ENCODE peak calls at places on chromosomes 13 and 19, in seven cellular contexts. One of them, this sample, is unnamed.
A peak's percentile ranks its signal among the peaks of the same experiment; 100 is the strongest.

GRCh38 chr13:113852536-113853517 is 11.0 kb downstream of the GAS6 start:
- DNase-seq in kidney epithelial cell: no peak
- DNase-seq in ovary: peak; percentile 27
- DNase-seq in fibroblast of lung: no peak
- DNase-seq in astrocyte of the cerebellum: no peak
- DNase-seq in tibial nerve: no peak
- DNase-seq in IMR-90: no peak
- DNase-seq in this sample: no peak

GRCh38 chr13:113445791-113446487 is 7.3 kb downstream of the ADPRHL1 start:
- DNase-seq in kidney epithelial cell: no peak
- DNase-seq in ovary: no peak
- DNase-seq in astrocyte of the cerebellum: no peak
- DNase-seq in fibroblast of lung: no peak
- DNase-seq in tibial nerve: no peak
- DNase-seq in IMR-90: no peak
- DNase-seq in this sample: no peak

GRCh38 chr13:113157929-113158747 is at the start of gene PROZ:
- DNase-seq in kidney epithelial cell: no peak
- DNase-seq in IMR-90: no peak
- DNase-seq in fibroblast of lung: no peak
- DNase-seq in tibial nerve: no peak
- DNase-seq in ovary: no peak
- DNase-seq in astrocyte of the cerebellum: no peak
- DNase-seq in this sample: no peak

GRCh38 chr13:98853791-98854191 is 101.3 kb upstream of the SLC15A1 start:
- DNase-seq in ovary: no peak
- DNase-seq in IMR-90: peak; percentile 56
- DNase-seq in astrocyte of the cerebellum: peak; percentile 47
- DNase-seq in fibroblast of lung: peak; percentile 66
- DNase-seq in kidney epithelial cell: no peak
- DNase-seq in tibial nerve: no peak
- DNase-seq in this sample: no peak

GRCh38 chr13:38042771-38043170 is 173.2 kb upstream of the TRPC4 start:
- DNase-seq in astrocyte of the cerebellum: no peak
- DNase-seq in kidney epithelial cell: no peak
- DNase-seq in IMR-90: peak; percentile 26
- DNase-seq in fibroblast of lung: peak; percentile 55
- DNase-seq in ovary: no peak
- DNase-seq in tibial nerve: no peak
- DNase-seq in this sample: no peak

GRCh38 chr13:44972956-44973581 is 16.2 kb downstream of the NUFIP1 start:
- DNase-seq in tibial nerve: no peak
- DNase-seq in fibroblast of lung: peak; percentile 41
- DNase-seq in ovary: no peak
- DNase-seq in IMR-90: peak; percentile 38
- DNase-seq in kidney epithelial cell: no peak
- DNase-seq in astrocyte of the cerebellum: peak; percentile 20
- DNase-seq in this sample: no peak

GRCh38 chr13:43475135-43475534 is 311.6 kb downstream of the ENOX1 start:
- DNase-seq in fibroblast of lung: no peak
- DNase-seq in astrocyte of the cerebellum: no peak
- DNase-seq in ovary: no peak
- DNase-seq in IMR-90: no peak
- DNase-seq in kidney epithelial cell: no peak
- DNase-seq in tibial nerve: no peak
- DNase-seq in this sample: no peak

GRCh38 chr13:34347784-34348573 is 530.0 kb downstream of the RFC3 start:
- DNase-seq in fibroblast of lung: no peak
- DNase-seq in astrocyte of the cerebellum: no peak
- DNase-seq in ovary: no peak
- DNase-seq in kidney epithelial cell: peak; percentile 38
- DNase-seq in IMR-90: no peak
- DNase-seq in tibial nerve: peak; percentile 8
- DNase-seq in this sample: no peak

GRCh38 chr19:34217952-34218817 is 36.2 kb upstream of the GARRE1 start:
- DNase-seq in tibial nerve: peak; percentile 36
- DNase-seq in ovary: no peak
- DNase-seq in kidney epithelial cell: peak; percentile 81
- DNase-seq in astrocyte of the cerebellum: peak; percentile 97
- DNase-seq in fibroblast of lung: peak; percentile 99
- DNase-seq in IMR-90: peak; percentile 98
- DNase-seq in this sample: peak; percentile 76

GRCh38 chr19:41755328-41755913 is at the start of gene CEACAM6:
- DNase-seq in fibroblast of lung: no peak
- DNase-seq in ovary: no peak
- DNase-seq in kidney epithelial cell: no peak
- DNase-seq in IMR-90: no peak
- DNase-seq in tibial nerve: no peak
- DNase-seq in astrocyte of the cerebellum: no peak
- DNase-seq in this sample: no peak

GRCh38 chr13:111901301-111901905 is 165.5 kb upstream of the SOX1 start:
- DNase-seq in kidney epithelial cell: no peak
- DNase-seq in astrocyte of the cerebellum: no peak
- DNase-seq in ovary: no peak
- DNase-seq in tibial nerve: no peak
- DNase-seq in fibroblast of lung: no peak
- DNase-seq in IMR-90: no peak
- DNase-seq in this sample: no peak

GRCh38 chr13:28340272-28340793 is 154.6 kb downstream of the FLT1 start:
- DNase-seq in IMR-90: peak; percentile 66
- DNase-seq in fibroblast of lung: peak; percentile 84
- DNase-seq in tibial nerve: no peak
- DNase-seq in astrocyte of the cerebellum: no peak
- DNase-seq in ovary: no peak
- DNase-seq in kidney epithelial cell: no peak
- DNase-seq in this sample: no peak

GRCh38 chr13:27797228-27797624 is 4.9 kb downstream of the GSX1 start:
- DNase-seq in ovary: no peak
- DNase-seq in fibroblast of lung: peak; percentile 15
- DNase-seq in kidney epithelial cell: no peak
- DNase-seq in astrocyte of the cerebellum: no peak
- DNase-seq in IMR-90: peak; percentile 30
- DNase-seq in tibial nerve: no peak
- DNase-seq in this sample: no peak

GRCh38 chr19:8242212-8242821 is 33.1 kb downstream of the CERS4 start:
- DNase-seq in tibial nerve: no peak
- DNase-seq in astrocyte of the cerebellum: no peak
- DNase-seq in fibroblast of lung: no peak
- DNase-seq in IMR-90: no peak
- DNase-seq in ovary: no peak
- DNase-seq in kidney epithelial cell: no peak
- DNase-seq in this sample: no peak

GRCh38 chr13:20182231-20182846 is 10.4 kb downstream of the GJB2 start:
- DNase-seq in fibroblast of lung: peak; percentile 65
- DNase-seq in IMR-90: peak; percentile 80
- DNase-seq in astrocyte of the cerebellum: peak; percentile 72
- DNase-seq in ovary: no peak
- DNase-seq in tibial nerve: peak; percentile 33
- DNase-seq in kidney epithelial cell: peak; percentile 43
- DNase-seq in this sample: peak; percentile 36

GRCh38 chr19:46766569-46767317 is 20.5 kb upstream of the STRN4 start:
- DNase-seq in fibroblast of lung: no peak
- DNase-seq in tibial nerve: no peak
- DNase-seq in ovary: no peak
- DNase-seq in kidney epithelial cell: no peak
- DNase-seq in astrocyte of the cerebellum: no peak
- DNase-seq in IMR-90: no peak
- DNase-seq in this sample: no peak

GRCh38 chr13:23069571-23069970 is 111.2 kb upstream of the SGCG start:
- DNase-seq in fibroblast of lung: peak; percentile 71
- DNase-seq in tibial nerve: no peak
- DNase-seq in astrocyte of the cerebellum: no peak
- DNase-seq in IMR-90: peak; percentile 87
- DNase-seq in ovary: no peak
- DNase-seq in kidney epithelial cell: no peak
- DNase-seq in this sample: no peak

GRCh38 chr13:30431269-30431950 is 9.1 kb downstream of the UBE2L5 start:
- DNase-seq in IMR-90: peak; percentile 8
- DNase-seq in astrocyte of the cerebellum: no peak
- DNase-seq in ovary: no peak
- DNase-seq in kidney epithelial cell: no peak
- DNase-seq in tibial nerve: no peak
- DNase-seq in fibroblast of lung: peak; percentile 45
- DNase-seq in this sample: no peak

DNA sequence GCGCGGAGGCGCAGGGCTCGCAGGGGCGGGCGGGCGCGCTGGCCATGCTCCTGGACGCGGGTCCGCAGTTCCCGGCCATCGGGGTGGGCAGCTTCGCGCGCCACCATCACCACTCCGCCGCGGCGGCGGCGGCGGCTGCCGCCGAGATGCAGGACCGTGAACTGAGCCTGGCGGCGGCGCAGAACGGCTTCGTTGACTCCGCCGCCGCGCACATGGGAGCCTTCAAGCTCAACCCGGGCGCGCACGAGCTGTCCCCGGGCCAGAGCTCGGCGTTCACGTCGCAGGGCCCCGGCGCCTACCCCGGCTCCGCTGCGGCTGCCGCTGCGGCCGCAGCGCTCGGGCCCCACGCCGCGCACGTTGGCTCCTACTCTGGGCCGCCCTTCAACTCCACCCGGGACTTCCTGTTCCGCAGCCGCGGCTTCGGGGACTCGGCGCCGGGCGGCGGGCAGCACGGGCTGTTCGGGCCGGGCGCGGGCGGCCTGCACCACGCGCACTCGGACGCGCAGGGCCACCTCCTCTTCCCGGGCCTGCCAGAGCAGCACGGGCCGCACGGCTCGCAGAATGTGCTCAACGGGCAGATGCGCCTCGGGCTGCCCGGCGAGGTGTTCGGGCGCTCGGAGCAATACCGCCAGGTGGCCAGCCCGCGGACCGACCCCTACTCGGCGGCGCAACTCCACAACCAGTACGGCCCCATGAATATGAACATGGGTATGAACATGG is 597 bp downstream of the ZIC2 start:
- DNase-seq in tibial nerve: no peak
- DNase-seq in astrocyte of the cerebellum: no peak
- DNase-seq in ovary: peak; percentile 18
- DNase-seq in kidney epithelial cell: no peak
- DNase-seq in IMR-90: no peak
- DNase-seq in fibroblast of lung: peak; percentile 35
- DNase-seq in this sample: no peak
- TF ChIP-seq CTCF in tibial nerve: no peak
- TF ChIP-seq CTCF in astrocyte of the cerebellum: no peak
- TF ChIP-seq CTCF in ovary: no peak
- TF ChIP-seq CTCF in kidney epithelial cell: no peak
- TF ChIP-seq CTCF in IMR-90: no peak
- TF ChIP-seq CTCF in fibroblast of lung: no peak
- TF ChIP-seq CTCF in this sample: no peak

DNA sequence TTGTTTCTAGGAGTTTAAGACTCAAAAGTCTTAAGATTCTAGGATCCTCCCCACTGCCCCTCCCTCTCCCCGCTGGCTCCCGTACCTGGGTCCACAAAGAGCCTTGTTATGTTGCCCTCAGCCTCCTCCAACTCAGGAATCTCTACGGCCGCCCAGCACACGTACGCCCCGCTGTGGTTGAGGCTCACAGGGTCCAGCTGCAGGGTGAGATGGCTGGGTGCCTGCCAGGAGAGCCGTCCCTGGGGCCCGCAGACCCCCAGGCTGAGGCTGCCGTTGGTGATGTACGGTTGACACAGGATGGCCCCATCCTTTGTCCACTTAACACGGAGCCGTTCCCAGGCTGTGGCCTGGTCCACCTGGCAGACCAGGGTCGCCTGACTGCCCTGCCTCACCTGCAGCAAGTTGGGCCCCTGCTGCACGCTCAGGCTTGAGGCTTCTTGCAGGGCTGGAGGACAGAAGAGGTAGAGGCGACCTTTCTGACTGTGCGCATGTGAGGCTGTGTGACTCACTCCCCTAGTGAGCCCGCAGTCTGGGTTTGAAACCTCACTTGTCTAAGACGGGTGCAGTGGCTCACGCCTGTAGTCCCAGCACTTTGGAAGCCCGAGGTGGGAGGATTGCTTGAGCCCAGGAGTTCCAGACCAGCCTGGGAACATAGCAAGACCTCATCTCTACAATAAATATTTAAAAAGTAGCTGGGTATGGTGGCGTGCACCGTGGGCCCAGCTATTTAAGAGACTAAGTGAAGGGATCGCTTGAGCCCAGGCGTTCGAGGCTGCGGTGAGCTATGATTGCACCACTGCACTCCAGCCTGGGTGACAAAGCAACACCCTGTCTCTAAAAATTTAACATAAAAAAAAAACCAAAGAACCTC is 4.1 kb downstream of the TMIGD2 start:
- DNase-seq in tibial nerve: no peak
- DNase-seq in astrocyte of the cerebellum: no peak
- DNase-seq in IMR-90: no peak
- DNase-seq in fibroblast of lung: peak; percentile 31
- DNase-seq in ovary: no peak
- DNase-seq in kidney epithelial cell: no peak
- DNase-seq in this sample: no peak
- H3K4me3 ChIP-seq in tibial nerve: no peak overlapping the region
- H3K4me3 ChIP-seq in astrocyte of the cerebellum: no peak overlapping the region
- H3K4me3 ChIP-seq in IMR-90: no peak overlapping the region
- H3K4me3 ChIP-seq in fibroblast of lung: no peak overlapping the region
- H3K4me3 ChIP-seq in ovary: no peak overlapping the region
- H3K4me3 ChIP-seq in kidney epithelial cell: no peak overlapping the region
- H3K4me3 ChIP-seq in this sample: no peak overlapping the region

DNA sequence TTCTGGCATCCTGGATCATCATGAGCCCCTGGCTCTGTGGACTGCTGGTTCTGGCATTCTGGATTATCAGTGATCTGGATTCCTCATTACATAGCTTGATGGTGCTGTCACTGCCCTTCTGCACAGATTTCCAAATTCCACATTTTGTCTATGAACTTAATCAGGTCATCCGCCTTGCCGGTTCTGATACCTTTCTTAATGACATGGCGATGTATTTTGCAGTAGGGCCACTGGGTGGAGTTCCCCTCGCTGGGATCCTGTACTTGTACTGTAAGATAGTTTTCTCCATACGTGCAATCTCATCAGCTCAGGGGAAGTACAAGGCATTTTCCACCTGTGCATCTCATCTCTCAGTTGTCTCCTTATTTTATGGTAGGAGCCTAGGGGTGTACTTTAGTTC is 24.4 kb upstream of the OR7C2 start:
- DNase-seq in ovary: no peak
- DNase-seq in fibroblast of lung: no peak
- DNase-seq in IMR-90: no peak
- DNase-seq in astrocyte of the cerebellum: no peak
- DNase-seq in tibial nerve: no peak
- DNase-seq in kidney epithelial cell: no peak
- DNase-seq in this sample: no peak
- TF ChIP-seq CTCF in ovary: no peak
- TF ChIP-seq CTCF in fibroblast of lung: no peak
- TF ChIP-seq CTCF in IMR-90: no peak
- TF ChIP-seq CTCF in astrocyte of the cerebellum: no peak
- TF ChIP-seq CTCF in tibial nerve: no peak
- TF ChIP-seq CTCF in kidney epithelial cell: no peak
- TF ChIP-seq CTCF in this sample: no peak

GRCh38 chr19:10316229-10317044 is 622 bp upstream of the FDX2 start:
- DNase-seq in tibial nerve: no peak
- DNase-seq in kidney epithelial cell: no peak
- DNase-seq in fibroblast of lung: no peak
- DNase-seq in ovary: no peak
- DNase-seq in astrocyte of the cerebellum: no peak
- DNase-seq in IMR-90: no peak
- DNase-seq in this sample: no peak
- H3K4me3 ChIP-seq in tibial nerve: peak overlapping the region; percentile 99
- H3K4me3 ChIP-seq in kidney epithelial cell: no peak overlapping the region
- H3K4me3 ChIP-seq in fibroblast of lung: no peak overlapping the region
- H3K4me3 ChIP-seq in ovary: no peak overlapping the region
- H3K4me3 ChIP-seq in astrocyte of the cerebellum: peak overlapping the region; percentile 81
- H3K4me3 ChIP-seq in IMR-90: no peak overlapping the region
- H3K4me3 ChIP-seq in this sample: peak overlapping the region; percentile 60

This sample was measured in HFF-Myc.